ENCODE peak calls at places on chromosomes 5 and 9, in five cellular contexts. S is CD8-positive, alpha-beta memory T cell; X is naive thymus-derived CD8-positive, alpha-beta T cell; D is activated B cell treated with CpG ODN at 0.5 μM for 24 hours; A is AG09309. E is an unnamed sample.

GRCh38 chr5:124842725-124843595 is 96.5 kb upstream of the ZNF608 start:
- DNase-seq in S (no peak), X (no peak), D (no peak), A (no peak), E (no peak)

GRCh38 chr5:83564069-83564749 is 92.7 kb downstream of the VCAN start:
- DNase-seq in D (no peak), S (no peak), A (no peak), X (no peak), E (peak)

GRCh38 chr5:74865799-74866652 is at the start of gene FAM169A:
- DNase-seq in X (peak), D (peak), A (no peak), S (peak), E (peak)

GRCh38 chr5:53008751-53009150 is 19.6 kb downstream of the ITGA2 start:
- DNase-seq in D (no peak), X (no peak), S (no peak), A (no peak), E (no peak)

GRCh38 chr9:114035221-114035844 is 42.8 kb downstream of the AMBP start:
- DNase-seq in X (no peak), D (no peak), A (no peak), S (no peak), E (no peak)

GRCh38 chr5:133106761-133107572 is 55.2 kb downstream of the HSPA4 start:
- DNase-seq in A (no peak), D (no peak), S (no peak), X (no peak), E (no peak)

GRCh38 chr9:132422574-132422973 is 12.6 kb downstream of the CFAP77 start:
- DNase-seq in X (no peak), S (no peak), A (no peak), D (no peak), E (no peak)

GRCh38 chr5:135391123-135391868 is 7.7 kb downstream of the MACROH2A1 start:
- DNase-seq in X (no peak), S (no peak), A (peak), D (no peak), E (no peak)

GRCh38 chr5:150307617-150308426 is 5.1 kb upstream of the ARSI start:
- DNase-seq in X (no peak), A (no peak), D (no peak), S (no peak), E (no peak)

GRCh38 chr9:7976167-7976755 is 176.7 kb upstream of the DMAC1 start:
- DNase-seq in D (no peak), S (peak), A (no peak), X (peak), E (no peak)

GRCh38 chr5:101292199-101292598 is 389.1 kb upstream of the ST8SIA4 start:
- DNase-seq in A (no peak), X (no peak), S (no peak), D (no peak), E (no peak)

GRCh38 chr5:142716963-142717362 is 31.1 kb upstream of the FGF1 start:
- DNase-seq in S (no peak), D (no peak), X (no peak), A (no peak), E (peak)

GRCh38 chr5:173714551-173715428 is 98.3 kb upstream of the BOD1 start:
- DNase-seq in X (no peak), S (no peak), A (peak), D (no peak), E (no peak)

GRCh38 chr5:74241751-74242140 is 398.8 kb downstream of the ENC1 start:
- DNase-seq in X (no peak), S (no peak), A (no peak), D (no peak), E (peak)

GRCh38 chr5:156879665-156880285 is 29.7 kb downstream of the PPP1R2B start:
- DNase-seq in S (no peak), D (no peak), A (no peak), X (no peak), E (no peak)

GRCh38 chr9:18632624-18633407 is 158.9 kb downstream of the ADAMTSL1 start:
- DNase-seq in A (peak), D (no peak), X (no peak), S (no peak), E (peak)

GRCh38 chr5:75648712-75649111 is 37.5 kb downstream of the ANKDD1B start:
- DNase-seq in D (no peak), X (no peak), A (no peak), S (no peak), E (peak)

GRCh38 chr5:7897014-7897600 is 28.2 kb downstream of the MTRR start:
- DNase-seq in A (no peak), X (no peak), D (no peak), S (no peak), E (peak)